ENCODE peak calls at places on chromosome 20, in ten cellular contexts. L, J, C, H, S, R, P, Q, O and E are unnamed samples.

GRCh38 chr20:46698788-46699187 is 9.5 kb upstream of the TP53RK start:
- DNase-seq in L (no peak), J (no peak), C (no peak), H (no peak), S (no peak), R (no peak), P (no peak), Q (no peak), O (no peak), E (no peak)

GRCh38 chr20:53598140-53599038 is 4.8 kb upstream of the ZNF217 start:
- DNase-seq in L (no peak), J (peak), C (no peak), H (no peak), S (no peak), R (no peak), P (no peak), Q (peak), O (no peak), E (no peak)

GRCh38 chr20:53887973-53888372 is 182.4 kb downstream of the BCAS1 start:
- DNase-seq in L (no peak), J (no peak), C (no peak), H (no peak), S (no peak), R (no peak), P (no peak), Q (no peak), O (no peak), E (no peak)

GRCh38 chr20:38196592-38196991 is 31.5 kb upstream of the TGM2 start:
- DNase-seq in L (peak), J (no peak), C (no peak), H (no peak), S (no peak), R (no peak), P (no peak), Q (no peak), O (peak), E (no peak)

GRCh38 chr20:24990810-24991252 is 1.7 kb downstream of the APMAP start:
- DNase-seq in L (no peak), J (no peak), C (no peak), H (no peak), S (no peak), R (no peak), P (no peak), Q (peak), O (no peak), E (no peak)

GRCh38 chr20:16574656-16575355 is 1.6 kb upstream of the KIF16B start:
- DNase-seq in L (peak), J (peak), C (peak), H (peak), S (peak), R (peak), P (no peak), Q (peak), O (peak), E (peak)

GRCh38 chr20:10209091-10209490 is 9.5 kb upstream of the SNAP25 start:
- DNase-seq in L (no peak), J (no peak), C (no peak), H (no peak), S (no peak), R (no peak), P (no peak), Q (no peak), O (peak), E (no peak)

GRCh38 chr20:59082077-59082740 is 39.6 kb upstream of the PRELID3B start:
- DNase-seq in L (no peak), J (no peak), C (no peak), H (no peak), S (peak), R (no peak), P (no peak), Q (no peak), O (no peak), E (no peak)

GRCh38 chr20:23451956-23452487 is 654 bp downstream of the CST11 start:
- DNase-seq in L (no peak), J (no peak), C (no peak), H (no peak), S (no peak), R (no peak), P (no peak), Q (no peak), O (no peak), E (no peak)

GRCh38 chr20:22795897-22796296 is 211.5 kb upstream of the FOXA2 start:
- DNase-seq in L (no peak), J (no peak), C (no peak), H (no peak), S (no peak), R (no peak), P (no peak), Q (peak), O (peak), E (no peak)

GRCh38 chr20:38673731-38674177 is 50.5 kb upstream of the SLC32A1 start:
- DNase-seq in L (peak), J (no peak), C (no peak), H (no peak), S (peak), R (no peak), P (no peak), Q (no peak), O (peak), E (no peak)

GRCh38 chr20:4150095-4150492 is 134.7 kb upstream of the RNF24 start:
- DNase-seq in L (no peak), J (no peak), C (no peak), H (no peak), S (no peak), R (no peak), P (no peak), Q (no peak), O (peak), E (no peak)

GRCh38 chr20:3472105-3472504 is 1.3 kb downstream of the ATRN start:
- DNase-seq in L (no peak), J (no peak), C (no peak), H (no peak), S (no peak), R (no peak), P (no peak), Q (no peak), O (no peak), E (no peak)

GRCh38 chr20:14958626-14959025 is 621.2 kb upstream of the FLRT3 start:
- DNase-seq in L (no peak), J (no peak), C (no peak), H (no peak), S (no peak), R (no peak), P (no peak), Q (no peak), O (no peak), E (no peak)

GRCh38 chr20:41769650-41770049 is 151.5 kb upstream of the CHD6 start:
- DNase-seq in L (peak), J (no peak), C (no peak), H (no peak), S (no peak), R (no peak), P (no peak), Q (no peak), O (no peak), E (no peak)

GRCh38 chr20:43988451-43988850 is 73.8 kb downstream of the TOX2 start:
- DNase-seq in L (no peak), J (no peak), C (no peak), H (no peak), S (no peak), R (no peak), P (no peak), Q (no peak), O (no peak), E (no peak)

GRCh38 chr20:2820896-2821869 is 5.0 kb downstream of the TMEM239 start:
- DNase-seq in L (peak), J (no peak), C (no peak), H (no peak), S (peak), R (no peak), P (no peak), Q (no peak), O (no peak), E (no peak)

GRCh38 chr20:10250902-10251301 is 32.3 kb downstream of the SNAP25 start:
- DNase-seq in L (no peak), J (no peak), C (no peak), H (no peak), S (no peak), R (no peak), P (peak), Q (no peak), O (no peak), E (no peak)

GRCh38 chr20:34604980-34605788 is 46.7 kb downstream of the MAP1LC3A start:
- DNase-seq in L (no peak), J (no peak), C (no peak), H (no peak), S (no peak), R (no peak), P (no peak), Q (no peak), O (peak), E (no peak)

GRCh38 chr20:58709013-58709702 is 16.6 kb downstream of the NPEPL1 start:
- DNase-seq in L (no peak), J (peak), C (no peak), H (no peak), S (no peak), R (no peak), P (no peak), Q (peak), O (no peak), E (no peak)

GRCh38 chr20:31811198-31811597 is 8.0 kb upstream of the MYLK2 start:
- DNase-seq in L (no peak), J (no peak), C (no peak), H (no peak), S (no peak), R (no peak), P (no peak), Q (no peak), O (no peak), E (no peak)

GRCh38 chr20:63090682-63091571 is 84.2 kb upstream of the BHLHE23 start:
- DNase-seq in L (peak), J (no peak), C (no peak), H (no peak), S (no peak), R (no peak), P (no peak), Q (no peak), O (no peak), E (no peak)

GRCh38 chr20:51400051-51400926 is 142.2 kb downstream of the NFATC2 start:
- DNase-seq in L (no peak), J (no peak), C (peak), H (no peak), S (no peak), R (peak), P (no peak), Q (peak), O (no peak), E (peak)

GRCh38 chr20:21179796-21180195 is 53.9 kb downstream of the KIZ start:
- DNase-seq in L (no peak), J (no peak), C (no peak), H (no peak), S (no peak), R (no peak), P (no peak), Q (no peak), O (no peak), E (no peak)

GRCh38 chr20:18705906-18706305 is 107.7 kb upstream of the SCP2D1 start:
- DNase-seq in L (no peak), J (no peak), C (no peak), H (no peak), S (no peak), R (no peak), P (no peak), Q (no peak), O (no peak), E (no peak)

GRCh38 chr20:41167481-41168253 is 30.3 kb downstream of the PLCG1 start:
- DNase-seq in L (no peak), J (no peak), C (no peak), H (no peak), S (no peak), R (no peak), P (no peak), Q (no peak), O (no peak), E (no peak)

GRCh38 chr20:63150911-63151531 is 64.9 kb downstream of the YTHDF1 start:
- DNase-seq in L (no peak), J (no peak), C (no peak), H (no peak), S (no peak), R (no peak), P (no peak), Q (no peak), O (no peak), E (no peak)